ENCODE peak calls at places on chromosome 1, in seven cellular contexts. J is Caco-2; U is astrocyte of the spinal cord; X is left ventricle myocardium inferior; E is osteocyte; Z is fibroblast of pulmonary artery; D is CD8-positive, alpha-beta T cell. F is an unnamed sample.

GRCh38 chr1:145711213-145711651 is 4.1 kb upstream of the PDZK1 start:
- DNase-seq in J (peak), U (no peak), X (no peak), E (no peak), Z (no peak), D (no peak), F (no peak)

GRCh38 chr1:213327318-213327667 is 276.3 kb downstream of the RPS6KC1 start:
- DNase-seq in J (no peak), U (peak), X (peak), E (peak), Z (peak), D (no peak), F (no peak)

GRCh38 chr1:15290382-15290781 is 43.4 kb downstream of the FHAD1 start:
- DNase-seq in J (no peak), U (peak), X (no peak), E (no peak), Z (peak), D (no peak), F (no peak)

GRCh38 chr1:236489710-236490377 is 33.9 kb upstream of the LGALS8 start:
- DNase-seq in J (no peak), U (peak), X (no peak), E (no peak), Z (peak), D (no peak), F (no peak)

GRCh38 chr1:247517795-247518612 is 18.2 kb downstream of the OR2C3 start:
- DNase-seq in J (no peak), U (no peak), X (no peak), E (no peak), Z (peak), D (no peak), F (no peak)

GRCh38 chr1:207910678-207911354 is at the start of gene CD34:
- DNase-seq in J (no peak), U (no peak), X (peak), E (no peak), Z (no peak), D (no peak), F (no peak)

GRCh38 chr1:223745731-223746130 is 33.4 kb downstream of the CAPN2 start:
- DNase-seq in J (no peak), U (peak), X (no peak), E (no peak), Z (peak), D (no peak), F (no peak)

GRCh38 chr1:20322825-20323612 is 32.3 kb downstream of the VWA5B1 start:
- DNase-seq in J (no peak), U (peak), X (no peak), E (no peak), Z (peak), D (no peak), F (no peak)

GRCh38 chr1:53691326-53691725 is 47.6 kb downstream of the GLIS1 start:
- DNase-seq in J (no peak), U (no peak), X (no peak), E (no peak), Z (no peak), D (no peak), F (no peak)

GRCh38 chr1:9061949-9062555 is 7.4 kb downstream of the SLC2A5 start:
- DNase-seq in J (no peak), U (peak), X (no peak), E (no peak), Z (no peak), D (no peak), F (no peak)

DNA sequence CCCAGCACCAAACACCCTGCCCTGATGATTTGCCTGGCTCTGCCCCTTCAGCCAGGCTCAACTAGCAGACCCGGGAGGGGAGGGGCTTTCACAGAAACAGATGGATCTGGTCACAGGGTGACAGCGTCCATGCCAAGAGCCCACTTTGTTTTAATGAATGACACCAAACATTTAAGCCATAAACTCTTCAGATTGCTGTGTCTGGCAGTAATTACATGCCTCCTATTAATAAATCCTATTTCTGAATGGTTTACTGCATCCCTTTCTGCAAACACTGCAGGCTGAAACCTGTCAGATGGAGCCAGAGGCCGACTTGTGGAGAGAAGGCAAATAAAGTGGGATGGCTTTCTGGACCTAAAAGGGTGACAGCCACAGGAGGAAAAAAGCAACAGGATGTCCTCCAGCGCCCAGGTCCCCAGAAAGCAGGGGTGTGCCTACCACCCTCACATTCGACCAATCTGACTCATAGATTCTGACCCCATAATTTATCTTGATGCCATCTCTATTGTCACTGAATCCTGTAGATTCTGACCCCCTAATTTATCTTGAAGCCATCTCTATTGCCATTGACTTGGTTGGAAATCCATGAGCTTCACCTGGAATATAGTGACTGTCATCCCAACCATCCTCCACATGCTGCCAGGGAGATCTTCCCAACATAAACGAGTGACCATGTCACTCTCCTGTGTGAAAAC is 200.8 kb downstream of the PLPP3 start:
- DNase-seq in J (no peak), U (no peak), X (no peak), E (no peak), Z (no peak), D (no peak), F (no peak)
- TF ChIP-seq CTCF in J (no peak), U (no peak), X (no peak), E (no peak), Z (no peak), D (no peak), F (no peak)

GRCh38 chr1:193367863-193368262 is 181.4 kb upstream of the B3GALT2 start:
- DNase-seq in J (no peak), U (no peak), X (no peak), E (no peak), Z (no peak), D (no peak), F (no peak)
- TF ChIP-seq CTCF in J (no peak), U (no peak), X (no peak), E (no peak), Z (no peak), D (no peak), F (no peak)

DNA sequence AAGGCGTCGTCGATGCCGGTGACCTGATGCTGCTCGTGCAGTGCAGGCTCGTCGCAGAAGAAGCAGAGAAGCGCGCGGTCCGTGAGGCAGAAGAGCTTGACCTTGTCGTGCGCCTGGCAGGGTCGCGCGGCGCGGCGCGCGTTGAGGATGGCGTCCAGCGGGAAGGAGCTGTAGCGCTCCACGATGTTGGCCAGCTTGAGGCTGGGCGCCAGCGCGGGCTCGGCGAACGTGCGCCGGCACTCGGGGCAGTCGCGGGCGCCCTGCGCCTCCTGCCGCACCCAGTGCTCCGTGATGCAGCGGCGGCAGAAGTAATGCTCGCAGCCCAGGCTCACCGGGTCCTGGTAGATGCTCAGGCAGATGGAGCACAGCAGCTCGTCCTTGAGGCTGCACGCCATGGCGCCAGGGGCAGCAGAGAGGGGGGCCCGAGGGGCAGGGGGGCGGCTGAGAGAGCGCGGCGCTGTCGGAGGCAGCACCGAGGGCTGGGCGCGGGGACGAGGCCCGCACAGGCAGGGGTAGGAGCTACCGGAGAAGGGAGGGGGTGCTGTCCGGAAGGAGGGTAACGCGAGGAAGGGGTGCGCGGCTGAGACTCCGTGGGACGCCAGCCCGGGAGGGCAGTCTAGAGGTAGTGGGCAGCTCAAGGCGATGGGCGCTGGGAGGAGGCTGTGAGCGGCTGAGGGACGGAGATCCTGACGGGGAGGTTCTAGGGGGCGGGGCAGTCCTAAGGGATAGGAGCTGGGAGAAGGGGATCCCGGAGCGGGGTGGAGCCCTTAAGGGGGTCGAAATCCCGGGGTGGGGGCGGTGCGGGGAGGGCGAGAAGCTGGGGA is 593 bp downstream of the TRIM62 start:
- DNase-seq in J (peak), U (peak), X (peak), E (peak), Z (peak), D (peak), F (peak)
- TF ChIP-seq CTCF in J (no peak), U (no peak), X (no peak), E (no peak), Z (no peak), D (no peak), F (peak)

GRCh38 chr1:39672551-39672947 is 642 bp upstream of the NT5C1A start:
- DNase-seq in J (no peak), U (no peak), X (no peak), E (no peak), Z (no peak), D (peak), F (no peak)
- TF ChIP-seq CTCF in J (no peak), U (peak), X (peak), E (peak), Z (peak), D (peak), F (peak)

GRCh38 chr1:117710710-117711109 is 104.9 kb downstream of the TENT5C start:
- DNase-seq in J (no peak), U (no peak), X (no peak), E (no peak), Z (no peak), D (no peak), F (no peak)
- TF ChIP-seq CTCF in J (no peak), U (peak), X (no peak), E (peak), Z (peak), D (no peak), F (peak)

GRCh38 chr1:36467027-36467410 is 2.8 kb upstream of the MRPS15 start:
- DNase-seq in J (no peak), U (no peak), X (no peak), E (no peak), Z (no peak), D (no peak), F (no peak)

GRCh38 chr1:36465731-36466369 is 1.7 kb upstream of the MRPS15 start:
- DNase-seq in J (no peak), U (no peak), X (no peak), E (no peak), Z (peak), D (no peak), F (no peak)

GRCh38 chr1:36466370-36467026 is 2.3 kb upstream of the MRPS15 start:
- DNase-seq in J (no peak), U (no peak), X (no peak), E (no peak), Z (no peak), D (no peak), F (no peak)

GRCh38 chr1:36469163-36469562 is 5.0 kb upstream of the MRPS15 start:
- DNase-seq in J (no peak), U (no peak), X (no peak), E (no peak), Z (no peak), D (no peak), F (no peak)

DNA sequence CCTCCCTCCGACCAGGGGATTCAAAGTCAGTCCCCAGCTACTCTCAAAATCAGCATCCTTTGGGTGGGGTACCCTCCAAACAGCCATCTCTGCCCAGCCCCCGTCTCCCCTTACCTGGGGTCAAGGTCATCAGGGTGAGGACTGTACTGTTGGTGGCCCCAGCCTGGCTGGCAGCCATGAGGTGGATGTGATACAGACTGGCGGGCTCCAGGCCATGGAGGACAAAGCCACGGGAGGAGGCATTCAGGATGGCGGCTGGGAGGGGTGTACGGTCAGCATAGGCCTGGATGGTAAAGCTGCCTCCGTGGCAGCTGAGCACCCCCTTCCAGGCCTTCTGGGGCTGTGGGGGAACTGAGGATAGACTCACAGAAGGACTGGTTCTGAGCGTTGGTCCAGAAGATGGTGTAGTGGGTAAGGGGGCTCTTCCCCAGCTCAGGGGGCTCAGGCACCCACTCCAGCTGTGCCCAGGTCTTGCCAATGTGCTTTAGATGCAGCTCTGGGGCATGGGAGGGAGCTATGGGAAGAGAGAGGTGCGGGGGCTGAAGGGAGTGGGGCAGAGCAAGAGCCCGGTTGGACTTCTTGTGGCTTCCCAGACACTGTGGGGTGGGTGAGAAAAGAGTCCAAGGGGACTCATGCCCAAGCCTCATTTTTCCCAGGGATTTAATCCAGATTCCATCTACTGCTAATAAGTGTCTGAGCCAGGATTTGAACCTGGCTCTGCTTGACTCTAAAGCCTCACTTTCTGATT is 3.7 kb upstream of the MRPS15 start:
- DNase-seq in J (no peak), U (no peak), X (no peak), E (no peak), Z (no peak), D (no peak), F (no peak)
- TF ChIP-seq CTCF in J (no peak), U (no peak), X (no peak), E (no peak), Z (no peak), D (no peak), F (no peak)

GRCh38 chr1:197314672-197315071 is 46.6 kb downstream of the CRB1 start:
- DNase-seq in J (no peak), U (no peak), X (no peak), E (no peak), Z (no peak), D (no peak), F (no peak)
- TF ChIP-seq CTCF in J (no peak), U (no peak), X (no peak), E (peak), Z (no peak), D (no peak), F (no peak)

GRCh38 chr1:191629836-191630235 is 528.4 kb upstream of the RGS18 start:
- DNase-seq in J (no peak), U (no peak), X (no peak), E (no peak), Z (no peak), D (no peak), F (no peak)
- TF ChIP-seq CTCF in J (no peak), U (no peak), X (no peak), E (no peak), Z (no peak), D (no peak), F (no peak)

DNA sequence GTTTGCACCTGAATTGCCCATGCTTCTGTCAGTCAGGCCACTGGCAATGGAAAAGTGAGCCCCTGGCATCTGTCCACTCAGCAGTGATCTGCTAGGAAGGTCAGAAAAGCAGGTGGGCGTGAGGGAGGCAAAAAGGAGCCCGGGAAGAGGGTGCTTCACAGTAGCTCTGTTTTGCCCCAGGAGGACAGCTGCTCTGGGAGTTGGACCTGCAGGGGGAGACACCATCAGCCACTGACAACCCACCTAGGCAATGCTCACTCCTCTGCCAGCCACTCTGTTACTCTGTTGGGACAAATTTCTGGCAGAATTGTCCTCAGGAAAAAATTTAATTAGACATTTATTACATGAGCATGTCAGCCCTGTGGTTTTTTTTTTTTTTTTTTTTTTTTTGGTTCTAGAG is 146.4 kb downstream of the LRIG2 start:
- DNase-seq in J (no peak), U (no peak), X (no peak), E (no peak), Z (no peak), D (no peak), F (no peak)
- TF ChIP-seq CTCF in J (no peak), U (peak), X (peak), E (no peak), Z (peak), D (no peak), F (no peak)

GRCh38 chr1:154384650-154385557 is 20.2 kb upstream of the IL6R start:
- DNase-seq in J (no peak), U (no peak), X (no peak), E (no peak), Z (no peak), D (no peak), F (no peak)

GRCh38 chr1:154379301-154379700 is 25.8 kb upstream of the IL6R start:
- DNase-seq in J (no peak), U (no peak), X (no peak), E (no peak), Z (no peak), D (no peak), F (no peak)
- TF ChIP-seq CTCF in J (no peak), U (no peak), X (no peak), E (no peak), Z (no peak), D (no peak), F (no peak)